ENCODE peak calls at places on chromosomes 4 and X, in seven cellular contexts. D is NT2/D1; O is glomerular endothelial cell; Z is NCI-H1436; M is Panc1; X is Peyer's patch; H is stimulated activated naive CD8-positive, alpha-beta T cell treated with anti-CD3 and anti-CD28 coated beads, Interleukin-15, amount 100 ng/mL, for 72 hours. T is an unnamed sample.

GRCh38 chrX:108268434-108269080 is 169.7 kb downstream of the COL4A6 start:
- DNase-seq in O (no peak), D (no peak), Z (no peak), H (no peak), M (no peak), X (no peak), T (no peak)

GRCh38 chr4:55592014-55592413 is at the start of gene PDCL2:
- DNase-seq in O (no peak), Z (no peak), H (no peak), M (no peak), X (no peak), D (no peak), T (no peak)

GRCh38 chr4:161555689-161556660 is 607.8 kb downstream of the FSTL5 start:
- DNase-seq in H (no peak), Z (no peak), O (no peak), X (no peak), M (peak), D (no peak), T (no peak)

GRCh38 chr4:1360423-1361283 is 13.6 kb downstream of the UVSSA start:
- DNase-seq in H (no peak), X (no peak), D (peak), Z (no peak), O (no peak), M (no peak), T (no peak)

GRCh38 chrX:118603981-118604380 is 108.4 kb downstream of the DOCK11 start:
- DNase-seq in H (peak), X (no peak), D (peak), O (peak), Z (peak), M (peak), T (peak)

GRCh38 chr4:176646311-176646710 is 146.4 kb downstream of the VEGFC start:
- DNase-seq in H (no peak), Z (no peak), O (no peak), M (no peak), X (no peak), D (no peak), T (no peak)

GRCh38 chrX:88940904-88941303 is 193.9 kb downstream of the CPXCR1 start:
- DNase-seq in H (no peak), O (no peak), X (no peak), D (no peak), Z (no peak), M (no peak), T (no peak)

GRCh38 chr4:61442936-61443335 is 242.8 kb downstream of the ADGRL3 start:
- DNase-seq in Z (no peak), X (no peak), O (no peak), H (no peak), D (no peak), M (no peak), T (no peak)

GRCh38 chr4:70858454-70858853 is 18.8 kb upstream of the GRSF1 start:
- DNase-seq in M (no peak), D (no peak), Z (no peak), X (no peak), H (no peak), O (no peak), T (no peak)

GRCh38 chr4:165355900-165356300 is 22.9 kb upstream of the CPE start:
- DNase-seq in X (no peak), D (peak), Z (peak), M (no peak), O (no peak), H (no peak), T (no peak)

GRCh38 chrX:37603938-37604409 is 32.5 kb downstream of the LANCL3 start:
- DNase-seq in O (no peak), M (no peak), Z (no peak), X (no peak), H (no peak), D (no peak), T (no peak)

GRCh38 chr4:78880874-78881492 is 58.3 kb downstream of the PAQR3 start:
- DNase-seq in Z (no peak), M (no peak), X (no peak), O (no peak), D (no peak), H (no peak), T (no peak)